ENCODE peak calls at places on chromosomes 1 and 21, in four cellular contexts. One of them, this sample, is unnamed.

GRCh38 chr1:7352974-7353373 is 418.1 kb upstream of the VAMP3 start:
- DNase-seq in neuronal stem cell: no peak
- DNase-seq in IMR-90: no peak
- DNase-seq in H9: no peak
- DNase-seq in this sample: no peak

GRCh38 chr1:221583481-221583880 is 158.4 kb downstream of the DUSP10 start:
- DNase-seq in neuronal stem cell: no peak
- DNase-seq in IMR-90: no peak
- DNase-seq in H9: no peak
- DNase-seq in this sample: no peak

GRCh38 chr1:21913763-21914162 is 23.3 kb downstream of the HSPG2 start:
- DNase-seq in neuronal stem cell: no peak
- DNase-seq in IMR-90: no peak
- DNase-seq in H9: no peak
- DNase-seq in this sample: no peak

GRCh38 chr1:89887270-89887669 is 66.4 kb downstream of the LRRC8D start:
- DNase-seq in neuronal stem cell: no peak
- DNase-seq in IMR-90: peak
- DNase-seq in H9: no peak
- DNase-seq in this sample: no peak

GRCh38 chr1:171188388-171189266 is 3.5 kb downstream of the FMO2 start:
- DNase-seq in neuronal stem cell: peak
- DNase-seq in IMR-90: peak
- DNase-seq in H9: peak
- DNase-seq in this sample: peak

GRCh38 chr1:163182330-163182949 is 20.3 kb downstream of the RGS5 start:
- DNase-seq in neuronal stem cell: no peak
- DNase-seq in IMR-90: no peak
- DNase-seq in H9: no peak
- DNase-seq in this sample: no peak

GRCh38 chr21:41437754-41438153 is 11.7 kb downstream of the MX1 start:
- DNase-seq in neuronal stem cell: no peak
- DNase-seq in IMR-90: no peak
- DNase-seq in H9: no peak
- DNase-seq in this sample: no peak

GRCh38 chr1:28114844-28115243 is 26.4 kb upstream of the EYA3 start:
- DNase-seq in neuronal stem cell: no peak
- DNase-seq in IMR-90: no peak
- DNase-seq in H9: no peak
- DNase-seq in this sample: no peak

GRCh38 chr1:47817861-47818260 is 179.3 kb downstream of the TRABD2B start:
- DNase-seq in neuronal stem cell: no peak
- DNase-seq in IMR-90: no peak
- DNase-seq in H9: no peak
- DNase-seq in this sample: no peak

GRCh38 chr1:8398086-8398485 is 80.2 kb downstream of the SLC45A1 start:
- DNase-seq in neuronal stem cell: no peak
- DNase-seq in IMR-90: no peak
- DNase-seq in H9: no peak
- DNase-seq in this sample: no peak

GRCh38 chr1:208238710-208239517 is 5.3 kb downstream of the PLXNA2 start:
- DNase-seq in neuronal stem cell: no peak
- DNase-seq in IMR-90: peak
- DNase-seq in H9: peak
- DNase-seq in this sample: peak

GRCh38 chr21:45306832-45307571 is 19.3 kb upstream of the POFUT2 start:
- DNase-seq in neuronal stem cell: no peak
- DNase-seq in IMR-90: peak
- DNase-seq in H9: no peak
- DNase-seq in this sample: no peak

DNA sequence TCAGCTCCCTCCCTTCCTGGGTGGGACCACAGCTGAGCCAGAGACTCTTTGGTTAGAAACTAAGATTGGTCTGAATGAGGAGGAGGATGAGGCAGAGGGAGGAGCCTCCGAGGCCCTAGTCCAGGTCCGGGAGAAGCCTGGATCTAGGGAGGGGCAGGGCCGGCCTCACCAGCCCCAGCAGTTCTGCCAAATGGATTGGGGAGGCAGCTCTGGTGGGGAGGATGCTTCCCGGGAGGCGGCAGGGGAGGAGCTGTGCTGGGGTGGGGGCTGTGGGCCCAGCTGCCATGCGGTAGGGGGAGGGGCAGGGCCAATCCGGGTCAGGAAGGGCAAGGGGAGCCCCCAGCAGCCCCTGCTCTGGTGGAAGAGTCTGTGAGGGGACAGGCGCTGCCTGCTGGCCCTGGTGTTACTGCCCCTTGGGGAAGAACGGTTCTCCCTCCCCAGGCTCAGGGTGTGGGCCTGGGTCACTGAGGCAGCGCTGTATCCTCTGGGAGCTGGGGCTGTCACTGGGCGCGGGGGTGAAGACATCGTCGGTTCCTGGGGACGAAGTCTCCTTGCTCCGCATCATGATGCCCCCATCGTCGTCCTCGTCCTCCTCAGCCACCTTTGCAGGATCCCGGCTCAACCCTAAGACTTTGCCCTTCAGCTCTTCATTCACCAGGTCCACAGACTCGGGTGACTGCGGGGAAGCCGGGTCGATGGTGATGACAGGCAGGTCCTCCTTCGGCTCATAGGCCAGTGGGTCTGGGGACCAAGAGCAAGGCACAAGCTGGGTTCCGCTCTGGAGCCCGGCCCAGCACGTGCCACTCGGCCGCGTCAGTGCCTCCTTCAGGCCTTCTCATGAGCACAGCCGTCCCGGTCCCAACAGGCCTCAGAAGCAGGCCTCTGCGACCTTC is 54.8 kb downstream of the SLC9A1 start:
- DNase-seq in neuronal stem cell: no peak
- DNase-seq in IMR-90: no peak
- DNase-seq in H9: no peak
- DNase-seq in this sample: peak
- H3K4ac ChIP-seq in neuronal stem cell: peak
- H3K4ac ChIP-seq in IMR-90: peak
- H3K4ac ChIP-seq in H9: no peak
- H3K4ac ChIP-seq in this sample: no peak

DNA sequence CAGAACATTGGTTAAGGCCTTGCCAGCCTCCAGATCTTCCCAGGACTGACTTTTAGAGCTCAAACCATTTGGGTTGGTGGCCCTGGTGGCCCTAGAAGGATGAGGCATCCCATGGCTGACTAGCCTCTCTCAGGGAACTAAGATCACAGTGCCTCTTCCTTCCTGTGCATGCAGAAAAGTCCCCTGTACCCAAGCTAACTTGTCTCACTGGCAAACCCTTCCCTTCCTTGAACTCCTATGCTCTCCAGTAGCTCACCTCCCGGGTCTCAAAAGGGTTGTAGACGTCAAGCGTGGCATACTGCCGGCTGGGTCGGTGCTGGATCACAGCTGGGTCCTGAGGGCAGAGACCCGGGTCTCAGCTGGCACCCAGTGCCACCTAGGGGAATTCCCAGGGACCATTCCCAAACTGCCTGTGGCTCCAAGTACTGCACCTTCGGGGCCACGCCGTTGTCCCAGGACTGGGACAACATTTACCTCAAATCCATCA is 716 bp downstream of the SCAMP3 start:
- DNase-seq in neuronal stem cell: no peak
- DNase-seq in IMR-90: peak
- DNase-seq in H9: no peak
- DNase-seq in this sample: no peak
- H3K4ac ChIP-seq in neuronal stem cell: no peak
- H3K4ac ChIP-seq in IMR-90: peak
- H3K4ac ChIP-seq in H9: no peak
- H3K4ac ChIP-seq in this sample: no peak

GRCh38 chr1:211685823-211686222 is 10.4 kb upstream of the NEK2 start:
- DNase-seq in neuronal stem cell: no peak
- DNase-seq in IMR-90: no peak
- DNase-seq in H9: no peak
- DNase-seq in this sample: no peak
- H3K4ac ChIP-seq in neuronal stem cell: no peak
- H3K4ac ChIP-seq in IMR-90: no peak
- H3K4ac ChIP-seq in H9: no peak
- H3K4ac ChIP-seq in this sample: no peak

GRCh38 chr1:117929340-117930172 is at the start of the genes GDAP2 and WDR3:
- DNase-seq in neuronal stem cell: peak
- DNase-seq in IMR-90: peak
- DNase-seq in H9: peak
- DNase-seq in this sample: peak

GRCh38 chr1:117932576-117932975 is 3.0 kb downstream of the WDR3 start:
- DNase-seq in neuronal stem cell: no peak
- DNase-seq in IMR-90: no peak
- DNase-seq in H9: no peak
- DNase-seq in this sample: no peak

GRCh38 chr1:117928881-117929339 is 511 bp downstream of the GDAP2 start:
- DNase-seq in neuronal stem cell: peak
- DNase-seq in IMR-90: peak
- DNase-seq in H9: peak
- DNase-seq in this sample: peak

GRCh38 chr1:117930173-117930447 is 571 bp downstream of the WDR3 start:
- DNase-seq in neuronal stem cell: peak
- DNase-seq in IMR-90: no peak
- DNase-seq in H9: no peak
- DNase-seq in this sample: no peak

GRCh38 chr1:117930484-117930883 is 945 bp downstream of the WDR3 start:
- DNase-seq in neuronal stem cell: no peak
- DNase-seq in IMR-90: peak
- DNase-seq in H9: no peak
- DNase-seq in this sample: peak
- H3K4ac ChIP-seq in neuronal stem cell: no peak
- H3K4ac ChIP-seq in IMR-90: no peak
- H3K4ac ChIP-seq in H9: no peak
- H3K4ac ChIP-seq in this sample: no peak

This sample was measured in mesendoderm.